ENCODE peak calls at places on chromosomes 5 and 9, in five cellular contexts. One of them, this sample, is unnamed.

GRCh38 chr5:129445379-129445778 is 14.7 kb upstream of the ADAMTS19 start:
- DNase-seq in heart left ventricle: no peak
- DNase-seq in A549: no peak
- DNase-seq in sigmoid colon: no peak
- DNase-seq in psoas muscle: no peak
- DNase-seq in this sample: no peak

GRCh38 chr9:82961504-82962125 is 101.3 kb downstream of the RASEF start:
- DNase-seq in heart left ventricle: no peak
- DNase-seq in A549: peak; percentile 80
- DNase-seq in sigmoid colon: peak; percentile 73
- DNase-seq in psoas muscle: peak; percentile 31
- DNase-seq in this sample: peak; percentile 75

GRCh38 chr5:173802670-173803165 is 85.4 kb upstream of the CPEB4 start:
- DNase-seq in heart left ventricle: no peak
- DNase-seq in A549: peak; percentile 94
- DNase-seq in sigmoid colon: peak; percentile 69
- DNase-seq in psoas muscle: peak; percentile 46
- DNase-seq in this sample: peak; percentile 72

GRCh38 chr9:123772967-123773366 is 157.0 kb downstream of the DENND1A start:
- DNase-seq in heart left ventricle: no peak
- DNase-seq in A549: no peak
- DNase-seq in sigmoid colon: no peak
- DNase-seq in psoas muscle: no peak
- DNase-seq in this sample: no peak

GRCh38 chr9:133704711-133705181 is 33.4 kb downstream of the SARDH start:
- DNase-seq in heart left ventricle: peak; percentile 51
- DNase-seq in A549: no peak
- DNase-seq in sigmoid colon: peak; percentile 56
- DNase-seq in psoas muscle: peak; percentile 5
- DNase-seq in this sample: no peak

GRCh38 chr5:79140553-79140952 is 28.9 kb downstream of the BHMT start:
- DNase-seq in heart left ventricle: no peak
- DNase-seq in A549: no peak
- DNase-seq in sigmoid colon: no peak
- DNase-seq in psoas muscle: no peak
- DNase-seq in this sample: no peak

GRCh38 chr5:87899109-87900100 is 369.2 kb downstream of the TMEM161B start:
- DNase-seq in heart left ventricle: no peak
- DNase-seq in A549: no peak
- DNase-seq in sigmoid colon: peak; percentile 72
- DNase-seq in psoas muscle: peak; percentile 19
- DNase-seq in this sample: no peak

GRCh38 chr5:57476743-57477142 is 5.9 kb downstream of the ACTBL2 start:
- DNase-seq in heart left ventricle: no peak
- DNase-seq in A549: no peak
- DNase-seq in sigmoid colon: no peak
- DNase-seq in psoas muscle: no peak
- DNase-seq in this sample: no peak

GRCh38 chr5:61784337-61784736 is 452.3 kb downstream of the ZSWIM6 start:
- DNase-seq in heart left ventricle: no peak
- DNase-seq in A549: no peak
- DNase-seq in sigmoid colon: no peak
- DNase-seq in psoas muscle: no peak
- DNase-seq in this sample: no peak

GRCh38 chr5:169091396-169091980 is 209.5 kb downstream of the SLIT3 start:
- DNase-seq in heart left ventricle: no peak
- DNase-seq in A549: no peak
- DNase-seq in sigmoid colon: no peak
- DNase-seq in psoas muscle: no peak
- DNase-seq in this sample: no peak

GRCh38 chr9:7273575-7273974 is 515.8 kb downstream of the KDM4C start:
- DNase-seq in heart left ventricle: no peak
- DNase-seq in A549: peak; percentile 29
- DNase-seq in sigmoid colon: no peak
- DNase-seq in psoas muscle: no peak
- DNase-seq in this sample: no peak

GRCh38 chr9:126694206-126695081 is 80.7 kb downstream of the LMX1B start:
- DNase-seq in heart left ventricle: no peak
- DNase-seq in A549: no peak
- DNase-seq in sigmoid colon: peak; percentile 51
- DNase-seq in psoas muscle: no peak
- DNase-seq in this sample: no peak

GRCh38 chr9:121780641-121781040 is 129.2 kb downstream of the DAB2IP start:
- DNase-seq in heart left ventricle: no peak
- DNase-seq in A549: no peak
- DNase-seq in sigmoid colon: no peak
- DNase-seq in psoas muscle: no peak
- DNase-seq in this sample: no peak

GRCh38 chr5:149053027-149053705 is 9.7 kb downstream of the SH3TC2 start:
- DNase-seq in heart left ventricle: no peak
- DNase-seq in A549: no peak
- DNase-seq in sigmoid colon: no peak
- DNase-seq in psoas muscle: no peak
- DNase-seq in this sample: no peak

GRCh38 chr5:66713998-66714397 is 117.8 kb downstream of the MAST4 start:
- DNase-seq in heart left ventricle: no peak
- DNase-seq in A549: peak; percentile 9
- DNase-seq in sigmoid colon: no peak
- DNase-seq in psoas muscle: no peak
- DNase-seq in this sample: no peak

GRCh38 chr5:168188182-168188581 is 103.3 kb upstream of the WWC1 start:
- DNase-seq in heart left ventricle: no peak
- DNase-seq in A549: no peak
- DNase-seq in sigmoid colon: no peak
- DNase-seq in psoas muscle: no peak
- DNase-seq in this sample: no peak

GRCh38 chr9:116005267-116005666 is 148.3 kb upstream of the PAPPA start:
- DNase-seq in heart left ventricle: no peak
- DNase-seq in A549: no peak
- DNase-seq in sigmoid colon: no peak
- DNase-seq in psoas muscle: no peak
- DNase-seq in this sample: no peak

GRCh38 chr5:134041570-134042411 is 37.0 kb upstream of the VDAC1 start:
- DNase-seq in heart left ventricle: no peak
- DNase-seq in A549: no peak
- DNase-seq in sigmoid colon: no peak
- DNase-seq in psoas muscle: no peak
- DNase-seq in this sample: no peak
- H3K4me1 ChIP-seq in heart left ventricle: no peaks in the 10 kb centered on the region
- H3K4me1 ChIP-seq in A549: no peaks in the 10 kb centered on the region
- H3K4me1 ChIP-seq in sigmoid colon: no peaks in the 10 kb centered on the region
- H3K4me1 ChIP-seq in psoas muscle: no peaks in the 10 kb centered on the region
- H3K4me1 ChIP-seq in this sample: no peaks in the 10 kb centered on the region

GRCh38 chr9:70590264-70590646 is 175.8 kb upstream of the KLF9 start:
- DNase-seq in heart left ventricle: no peak
- DNase-seq in A549: no peak
- DNase-seq in sigmoid colon: no peak
- DNase-seq in psoas muscle: no peak
- DNase-seq in this sample: no peak
- H3K27ac ChIP-seq in heart left ventricle: peak overlapping the region; percentile 86
- H3K27ac ChIP-seq in A549: no peak overlapping the region
- H3K27ac ChIP-seq in sigmoid colon: peak overlapping the region; percentile 95
- H3K27ac ChIP-seq in psoas muscle: peak overlapping the region; percentile 69
- H3K27ac ChIP-seq in this sample: peak overlapping the region; percentile 55

GRCh38 chr9:100087218-100087617 is 11.6 kb downstream of the ERP44 start:
- DNase-seq in heart left ventricle: no peak
- DNase-seq in A549: no peak
- DNase-seq in sigmoid colon: no peak
- DNase-seq in psoas muscle: no peak
- DNase-seq in this sample: no peak

GRCh38 chr9:100088202-100088601 is 10.6 kb downstream of the ERP44 start:
- DNase-seq in heart left ventricle: no peak
- DNase-seq in A549: no peak
- DNase-seq in sigmoid colon: no peak
- DNase-seq in psoas muscle: no peak
- DNase-seq in this sample: no peak

GRCh38 chr9:100084734-100085133 is 14.1 kb downstream of the ERP44 start:
- DNase-seq in heart left ventricle: no peak
- DNase-seq in A549: no peak
- DNase-seq in sigmoid colon: no peak
- DNase-seq in psoas muscle: no peak
- DNase-seq in this sample: no peak

GRCh38 chr9:100084145-100084478 is 14.7 kb downstream of the ERP44 start:
- DNase-seq in heart left ventricle: no peak
- DNase-seq in A549: no peak
- DNase-seq in sigmoid colon: no peak
- DNase-seq in psoas muscle: no peak
- DNase-seq in this sample: no peak

GRCh38 chr9:100086097-100086496 is 12.7 kb downstream of the ERP44 start:
- DNase-seq in heart left ventricle: no peak
- DNase-seq in A549: no peak
- DNase-seq in sigmoid colon: no peak
- DNase-seq in psoas muscle: no peak
- DNase-seq in this sample: no peak
- H3K4me1 ChIP-seq in heart left ventricle: peaks cover 48% of the 10 kb centered on the region
- H3K4me1 ChIP-seq in A549: peaks cover 7% of the 10 kb centered on the region
- H3K4me1 ChIP-seq in sigmoid colon: peaks cover 30% of the 10 kb centered on the region
- H3K4me1 ChIP-seq in psoas muscle: peaks cover 63% of the 10 kb centered on the region
- H3K4me1 ChIP-seq in this sample: peaks cover 2% of the 10 kb centered on the region

DNA sequence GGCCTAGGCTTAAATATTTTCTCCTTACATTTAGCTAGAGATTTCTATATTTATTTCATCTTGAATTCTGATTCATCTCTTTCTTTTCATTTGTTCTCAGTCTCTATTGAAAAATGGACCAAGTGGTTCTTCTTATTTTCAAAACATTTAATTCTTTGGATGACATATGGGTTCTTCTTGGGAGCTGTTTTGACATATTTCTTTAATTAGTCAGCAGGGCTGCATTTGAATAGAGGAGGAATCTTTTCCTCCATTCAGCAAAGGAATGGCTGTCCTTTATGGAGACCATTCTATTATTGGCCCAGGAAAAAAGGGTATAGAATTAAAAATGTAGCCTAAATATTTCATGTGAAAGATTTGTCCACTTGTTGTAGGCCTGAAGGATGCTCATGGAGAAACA is 109.9 kb downstream of the RPS23 start:
- DNase-seq in heart left ventricle: no peak
- DNase-seq in A549: no peak
- DNase-seq in sigmoid colon: no peak
- DNase-seq in psoas muscle: no peak
- DNase-seq in this sample: no peak
- H3K27ac ChIP-seq in heart left ventricle: no peak overlapping the region
- H3K27ac ChIP-seq in A549: no peak overlapping the region
- H3K27ac ChIP-seq in sigmoid colon: no peak overlapping the region
- H3K27ac ChIP-seq in psoas muscle: no peak overlapping the region
- H3K27ac ChIP-seq in this sample: no peak overlapping the region

DNA sequence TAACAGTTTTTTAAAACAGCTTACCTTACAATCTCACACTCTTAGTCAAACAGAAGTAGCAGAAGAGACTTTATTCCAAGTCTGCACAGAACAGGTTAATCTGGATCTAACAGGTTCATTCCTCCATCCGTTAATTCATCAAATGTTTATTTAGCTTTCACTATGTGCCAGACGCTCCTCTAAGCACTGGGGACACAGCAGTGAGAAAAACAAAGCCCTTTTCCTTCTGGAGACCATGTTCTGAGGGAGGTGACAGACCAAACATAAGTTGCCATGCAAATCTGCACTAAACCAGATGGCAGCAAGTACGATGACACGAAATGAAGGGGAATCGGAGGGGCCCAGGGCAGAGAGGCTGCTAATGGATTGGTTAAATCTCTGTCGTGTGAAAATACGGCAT is 17.1 kb upstream of the GLIPR2 start:
- DNase-seq in heart left ventricle: no peak
- DNase-seq in A549: no peak
- DNase-seq in sigmoid colon: no peak
- DNase-seq in psoas muscle: no peak
- DNase-seq in this sample: no peak
- H3K4me1 ChIP-seq in heart left ventricle: no peaks in the 10 kb centered on the region
- H3K4me1 ChIP-seq in A549: no peaks in the 10 kb centered on the region
- H3K4me1 ChIP-seq in sigmoid colon: no peaks in the 10 kb centered on the region
- H3K4me1 ChIP-seq in psoas muscle: no peaks in the 10 kb centered on the region
- H3K4me1 ChIP-seq in this sample: no peaks in the 10 kb centered on the region

GRCh38 chr5:159751459-159751858 is 164.8 kb upstream of the ADRA1B start:
- DNase-seq in heart left ventricle: no peak
- DNase-seq in A549: no peak
- DNase-seq in sigmoid colon: no peak
- DNase-seq in psoas muscle: no peak
- DNase-seq in this sample: no peak
- H3K27ac ChIP-seq in heart left ventricle: no peak overlapping the region
- H3K27ac ChIP-seq in A549: no peak overlapping the region
- H3K27ac ChIP-seq in sigmoid colon: no peak overlapping the region
- H3K27ac ChIP-seq in psoas muscle: no peak overlapping the region
- H3K27ac ChIP-seq in this sample: no peak overlapping the region